ENCODE peak calls at places on chromosomes 3 and 15, in six cellular contexts. C is tibial nerve, Y is transverse colon, V is ovary, G is esophagus muscularis mucosa, Z is Peyer's patch. A is an unnamed sample.

GRCh38 chr3:116770815-116771450 is 61.4 kb downstream of the TUSC7 start:
- DNase-seq in Y (peak), C (peak), V (peak), Z (no peak), G (no peak), A (peak)

GRCh38 chr15:85786778-85787114 is 8.0 kb downstream of the KLHL25 start:
- DNase-seq in V (no peak), Z (no peak), C (no peak), G (no peak), Y (no peak), A (no peak)

GRCh38 chr3:132285620-132285945 is 31.6 kb upstream of the ACP3 start:
- DNase-seq in V (no peak), C (no peak), Z (no peak), G (peak), Y (no peak), A (no peak)

GRCh38 chr3:47024932-47025331 is 45.5 kb downstream of the NBEAL2 start:
- DNase-seq in Z (no peak), C (no peak), G (no peak), Y (no peak), V (no peak), A (no peak)

GRCh38 chr15:89776274-89777072 is at the start of gene MESP2:
- DNase-seq in G (peak), Z (peak), Y (peak), V (peak), C (peak), A (no peak)

GRCh38 chr3:196694941-196695848 is 16.9 kb downstream of the CEP19 start:
- DNase-seq in Y (no peak), C (no peak), G (no peak), V (no peak), Z (no peak), A (no peak)

GRCh38 chr3:38131621-38132369 is 5.1 kb downstream of the ACAA1 start:
- DNase-seq in G (no peak), Y (peak), V (no peak), C (no peak), Z (no peak), A (no peak)

GRCh38 chr15:97977734-97978133 is 17.2 kb downstream of the ARRDC4 start:
- DNase-seq in V (no peak), Z (no peak), Y (no peak), C (no peak), G (no peak), A (no peak)

GRCh38 chr15:46034755-46035154 is 399.9 kb downstream of the SQOR start:
- DNase-seq in G (no peak), Z (no peak), C (no peak), Y (no peak), V (no peak), A (no peak)

GRCh38 chr3:71859128-71859519 is 74.2 kb upstream of the PROK2 start:
- DNase-seq in Z (no peak), G (no peak), V (no peak), Y (no peak), C (no peak), A (no peak)

GRCh38 chr3:18080198-18080689 is 337.8 kb upstream of the TBC1D5 start:
- DNase-seq in Z (no peak), V (no peak), G (no peak), C (no peak), Y (no peak), A (no peak)

GRCh38 chr3:108124337-108125150 is 33.7 kb upstream of the CD47 start:
- DNase-seq in Z (no peak), G (no peak), V (no peak), C (no peak), Y (peak), A (no peak)

GRCh38 chr3:189756651-189757078 is 125.5 kb downstream of the TP63 start:
- DNase-seq in V (no peak), Y (no peak), C (no peak), Z (no peak), G (no peak), A (no peak)

GRCh38 chr15:57503051-57503702 is 88.5 kb upstream of the MYZAP start:
- DNase-seq in Z (no peak), V (no peak), Y (no peak), G (no peak), C (no peak), A (no peak)

GRCh38 chr15:94403246-94403824 is 172.0 kb downstream of the MCTP2 start:
- DNase-seq in G (no peak), V (no peak), Y (no peak), Z (no peak), C (no peak), A (no peak)

GRCh38 chr3:42529463-42529862 is 27.0 kb downstream of the VIPR1 start:
- DNase-seq in Z (peak), C (no peak), G (no peak), V (no peak), Y (no peak), A (no peak)

GRCh38 chr15:38129531-38130199 is 123.0 kb upstream of the SPRED1 start:
- DNase-seq in V (peak), Y (peak), Z (no peak), C (peak), G (peak), A (peak)

GRCh38 chr3:161987933-161988332 is 491.3 kb downstream of the OTOL1 start:
- DNase-seq in Y (no peak), G (no peak), V (no peak), Z (no peak), C (no peak), A (no peak)

GRCh38 chr15:36970522-36970921 is 129.8 kb downstream of the MEIS2 start:
- DNase-seq in G (no peak), C (no peak), V (no peak), Z (no peak), Y (no peak), A (no peak)

GRCh38 chr3:167978071-167978470 is 117.7 kb downstream of the GOLIM4 start:
- DNase-seq in C (no peak), Z (peak), Y (peak), V (no peak), G (no peak), A (no peak)

GRCh38 chr15:40081691-40082194 is 26.9 kb downstream of the BMF start:
- DNase-seq in V (peak), C (peak), Y (peak), G (no peak), Z (peak), A (peak)

GRCh38 chr3:195715583-195716266 is 5.1 kb upstream of the MUC20 start:
- DNase-seq in Y (peak), C (no peak), V (no peak), G (no peak), Z (peak), A (no peak)

GRCh38 chr3:169869484-169870304 is at the start of gene LRRC31:
- DNase-seq in Y (no peak), V (no peak), Z (no peak), G (no peak), C (no peak), A (no peak)

GRCh38 chr3:113523241-113523640 is 8.3 kb upstream of the SPICE1 start:
- DNase-seq in C (no peak), V (no peak), Z (no peak), G (no peak), Y (no peak), A (no peak)

GRCh38 chr3:198113219-198114053 is 153.4 kb downstream of the LMLN start:
- DNase-seq in Y (no peak), Z (no peak), G (no peak), C (no peak), V (no peak), A (no peak)

GRCh38 chr3:72155391-72156064 is 370.6 kb upstream of the PROK2 start:
- DNase-seq in Y (peak), V (peak), C (peak), Z (peak), G (no peak), A (peak)

GRCh38 chr3:113211370-113212154 is at the start of gene BOC:
- DNase-seq in Z (no peak), C (no peak), Y (no peak), V (peak), G (peak), A (peak)

GRCh38 chr3:23602895-23603443 is 202.8 kb upstream of the UBE2E1 start:
- DNase-seq in C (no peak), G (no peak), Z (no peak), Y (no peak), V (no peak), A (no peak)

GRCh38 chr15:80317389-80318169 is 65.6 kb upstream of the CTXND1 start:
- DNase-seq in C (no peak), Y (no peak), Z (no peak), G (peak), V (no peak), A (peak)

GRCh38 chr3:58013973-58014649 is 5.9 kb downstream of the FLNB start:
- DNase-seq in Y (peak), V (peak), Z (no peak), G (no peak), C (peak), A (no peak)

GRCh38 chr3:20141841-20142240 is 44.2 kb downstream of the SGO1 start:
- DNase-seq in C (peak), Z (no peak), Y (no peak), G (no peak), V (peak), A (no peak)

DNA sequence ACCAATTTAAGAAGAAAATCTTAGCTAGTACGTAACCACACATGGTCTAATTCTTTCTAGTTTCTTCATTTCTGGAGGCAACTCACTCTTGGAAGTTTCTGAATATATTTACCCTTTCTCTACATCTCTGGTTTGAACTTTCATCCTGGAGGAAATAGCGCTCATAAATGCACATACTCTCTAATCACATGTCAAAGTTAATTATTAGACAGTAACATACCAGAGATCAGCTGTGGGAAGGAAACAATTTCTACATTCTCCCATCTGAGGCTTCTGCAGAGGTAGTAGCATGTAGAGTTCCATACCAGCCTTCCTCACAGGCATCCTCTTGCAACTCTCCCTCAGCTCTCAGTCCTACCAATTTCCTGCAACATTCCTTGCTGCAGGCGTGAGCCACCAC is 132.5 kb downstream of the RBPMS2 start:
- DNase-seq in Z (no peak), Y (no peak), C (no peak), G (no peak), V (no peak), A (no peak)
- TF ChIP-seq POLR2A in Z (no peak), Y (no peak), C (no peak), G (no peak), V (no peak), A (no peak)

DNA sequence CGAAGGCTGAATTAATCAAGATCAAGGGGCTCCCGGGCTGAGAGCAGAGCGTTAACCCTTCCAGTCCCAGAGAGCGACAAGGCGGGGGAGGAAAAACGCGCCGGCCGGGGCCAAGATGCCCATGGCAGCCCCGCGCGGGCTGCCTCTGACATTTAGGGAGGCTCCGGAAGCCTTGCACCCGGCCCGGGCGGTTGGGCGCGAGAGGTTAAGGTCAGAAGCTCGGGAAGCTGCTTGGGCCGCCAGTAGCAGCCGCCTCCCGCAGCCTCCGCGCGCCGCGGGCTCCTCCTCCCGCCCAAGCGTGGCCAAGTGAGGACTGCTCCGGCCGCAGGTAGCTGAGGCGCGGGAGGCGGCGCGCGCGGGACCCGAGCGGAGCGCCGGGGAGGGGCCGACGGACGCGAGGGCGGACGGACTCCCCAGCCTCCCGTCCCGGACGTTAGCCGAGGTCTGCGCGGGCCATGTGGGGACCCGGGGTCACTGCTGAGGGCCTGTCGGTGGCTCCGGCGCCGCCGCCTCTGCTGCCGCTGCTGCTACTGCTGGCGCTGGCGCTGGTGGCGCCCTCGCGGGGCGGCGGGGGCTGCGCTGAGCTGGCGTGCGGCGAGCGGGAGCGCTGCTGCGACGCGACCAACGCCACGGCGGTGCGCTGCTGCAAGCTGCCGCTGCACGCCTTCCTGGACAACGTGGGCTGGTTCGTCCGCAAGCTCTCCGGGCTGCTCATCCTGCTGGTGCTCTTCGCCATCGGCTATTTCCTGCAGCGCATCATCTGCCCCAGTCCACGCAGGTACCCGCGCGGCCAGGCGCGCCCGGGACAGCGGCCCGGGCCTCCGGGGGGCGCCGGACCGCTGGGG is at the start of gene C3orf80:
- DNase-seq in G (no peak), V (peak), Z (peak), C (no peak), Y (peak), A (peak)
- TF ChIP-seq POLR2A in G (no peak), V (no peak), Z (no peak), C (no peak), Y (no peak), A (no peak)

GRCh38 chr15:67884514-67885225 is 44.8 kb upstream of the RNU6-1 start:
- DNase-seq in Y (peak), V (peak), Z (peak), C (peak), G (peak), A (peak)
- TF ChIP-seq POLR2A in Y (peak), V (no peak), Z (peak), C (no peak), G (no peak), A (no peak)

GRCh38 chr3:52218026-52218425 is 7.4 kb downstream of the TLR9 start:
- DNase-seq in V (no peak), Z (peak), G (no peak), Y (no peak), C (no peak), A (no peak)

GRCh38 chr3:52218454-52218853 is 7.0 kb downstream of the TLR9 start:
- DNase-seq in Y (peak), G (no peak), C (no peak), V (no peak), Z (peak), A (no peak)

GRCh38 chr3:52217409-52217805 is 8.0 kb downstream of the TLR9 start:
- DNase-seq in V (no peak), G (no peak), C (no peak), Z (no peak), Y (no peak), A (no peak)

GRCh38 chr3:52220380-52221026 is 4.9 kb downstream of the TLR9 start:
- DNase-seq in Y (peak), V (peak), C (peak), Z (peak), G (no peak), A (peak)

DNA sequence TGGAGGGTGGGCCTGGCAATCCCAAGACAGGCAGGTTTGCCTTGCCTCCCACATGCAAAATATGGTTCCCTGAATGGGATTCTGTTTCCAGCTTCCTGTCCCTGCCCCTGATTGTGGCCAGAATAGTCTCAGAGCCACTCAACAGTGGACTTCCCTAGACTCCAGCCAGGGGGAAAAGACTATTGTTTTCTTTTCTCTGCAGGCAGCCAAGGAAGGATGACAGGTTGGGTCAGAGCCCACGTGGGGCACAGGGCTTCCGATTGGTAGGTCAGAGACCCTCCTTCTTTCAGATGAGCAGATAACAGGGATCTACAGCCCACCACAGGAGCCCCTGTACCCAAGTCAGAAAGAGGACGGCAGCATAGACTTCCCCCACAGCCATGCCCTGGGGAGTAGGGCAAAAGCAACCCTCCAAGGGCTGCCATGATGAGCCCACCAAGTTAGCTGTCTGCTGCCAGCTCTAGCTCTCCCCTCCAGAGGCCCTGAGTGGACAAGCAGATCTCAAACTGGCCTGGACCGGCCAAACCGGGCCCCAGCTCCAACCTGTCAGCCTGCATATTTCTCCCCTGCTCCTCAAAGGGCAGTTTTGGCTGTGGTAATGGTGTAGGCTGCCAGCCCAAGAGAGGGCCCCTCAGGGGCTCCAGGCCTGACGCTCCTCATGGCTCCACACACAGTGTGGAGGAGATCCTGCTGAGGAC is 6.3 kb downstream of the TLR9 start:
- DNase-seq in G (no peak), C (no peak), V (no peak), Z (no peak), Y (no peak), A (no peak)
- TF ChIP-seq POLR2A in G (no peak), C (no peak), V (no peak), Z (no peak), Y (no peak), A (no peak)

GRCh38 chr15:27899583-27900295 is 199.4 kb downstream of the OCA2 start:
- DNase-seq in V (no peak), C (no peak), G (no peak), Y (no peak), Z (no peak), A (no peak)

GRCh38 chr15:27903405-27903804 is 195.7 kb downstream of the OCA2 start:
- DNase-seq in Y (no peak), Z (no peak), C (no peak), V (no peak), G (no peak), A (no peak)

GRCh38 chr15:27906802-27907201 is 192.3 kb downstream of the OCA2 start:
- DNase-seq in Z (no peak), G (no peak), V (no peak), Y (no peak), C (no peak), A (no peak)

GRCh38 chr15:27897481-27897880 is 201.6 kb downstream of the OCA2 start:
- DNase-seq in Y (no peak), C (no peak), Z (no peak), V (no peak), G (no peak), A (no peak)

DNA sequence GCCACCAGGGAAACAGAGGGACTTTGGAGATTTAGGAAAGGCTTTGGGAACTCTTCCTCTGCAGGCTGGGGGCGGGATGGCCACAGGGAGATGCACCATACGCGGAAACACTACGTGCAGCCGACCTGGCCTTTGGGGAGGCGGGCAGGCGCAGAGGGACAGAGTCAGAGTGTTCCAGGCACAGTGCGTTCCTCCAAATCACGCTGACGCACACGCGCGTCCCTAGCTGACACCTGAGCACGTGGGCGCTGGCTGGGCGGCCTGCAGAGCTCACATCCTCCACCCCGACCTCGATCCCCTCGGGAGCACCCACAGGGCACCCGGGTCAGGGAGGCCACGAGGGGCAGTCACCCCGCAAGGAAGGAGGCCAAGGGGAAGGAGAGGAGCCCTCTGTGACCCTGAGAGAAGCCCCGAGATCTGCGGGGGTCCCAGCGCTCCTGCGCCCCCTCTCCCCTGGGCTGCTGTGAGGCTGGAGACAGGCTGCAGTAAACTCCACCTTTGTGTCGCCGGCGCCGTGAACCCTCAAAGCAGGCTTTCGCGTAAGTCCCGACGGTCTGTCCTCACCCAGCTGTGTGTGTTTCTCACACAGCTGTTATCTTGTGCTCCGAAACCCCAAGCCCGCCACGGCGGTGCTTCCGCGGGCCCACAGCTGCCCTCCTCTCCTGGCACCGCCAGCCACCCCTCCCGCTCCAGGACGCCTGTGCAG is 196.3 kb downstream of the OCA2 start:
- DNase-seq in V (no peak), Y (no peak), G (no peak), Z (no peak), C (no peak), A (no peak)
- TF ChIP-seq POLR2A in V (no peak), Y (no peak), G (no peak), Z (no peak), C (no peak), A (no peak)

GRCh38 chr15:71109890-71110289 is 5.4 kb upstream of the THSD4 start:
- DNase-seq in V (no peak), Z (no peak), Y (no peak), C (no peak), G (no peak), A (no peak)

GRCh38 chr15:71114066-71114680 is 1.1 kb upstream of the THSD4 start:
- DNase-seq in Z (no peak), Y (no peak), G (no peak), V (no peak), C (no peak), A (no peak)

GRCh38 chr15:71110800-71111565 is 4.3 kb upstream of the THSD4 start:
- DNase-seq in V (no peak), G (no peak), Y (no peak), C (no peak), Z (no peak), A (no peak)

GRCh38 chr15:71111950-71112349 is 3.3 kb upstream of the THSD4 start:
- DNase-seq in C (no peak), Y (no peak), G (no peak), Z (no peak), V (no peak), A (no peak)

GRCh38 chr15:71112429-71112828 is 2.8 kb upstream of the THSD4 start:
- DNase-seq in Z (no peak), G (no peak), C (no peak), Y (no peak), V (no peak), A (no peak)
- TF ChIP-seq POLR2A in Z (no peak), G (no peak), C (no peak), Y (no peak), V (no peak), A (no peak)

DNA sequence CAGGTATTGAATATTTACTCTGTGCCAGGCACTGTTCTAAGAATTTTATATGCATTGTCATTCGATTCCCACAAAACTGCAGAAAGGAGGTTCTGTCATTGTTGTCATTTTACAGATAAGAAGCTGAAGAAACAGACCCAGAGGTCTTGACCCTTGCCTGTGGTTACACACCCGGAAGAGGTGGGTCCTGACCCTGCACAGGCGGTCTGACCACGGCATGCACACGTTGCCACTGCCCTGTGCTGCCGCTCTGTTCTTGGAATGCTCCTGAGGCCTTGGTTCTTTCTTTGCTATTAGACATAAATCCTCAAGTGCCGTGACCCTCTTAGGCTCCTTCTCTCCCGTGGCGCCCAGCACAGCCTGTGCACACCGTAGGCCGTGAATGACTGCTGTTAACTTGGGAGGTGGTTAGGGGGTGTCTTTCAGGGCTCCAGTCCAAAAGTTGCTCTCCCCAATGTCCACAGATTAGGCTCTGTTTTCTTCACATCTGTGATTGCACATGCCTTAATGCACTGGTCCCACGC is 74.1 kb upstream of the PLXNA1 start:
- DNase-seq in Z (no peak), Y (no peak), V (no peak), G (no peak), C (no peak), A (no peak)
- TF ChIP-seq POLR2A in Z (no peak), Y (no peak), V (no peak), G (no peak), C (no peak), A (no peak)